ENCODE peak calls at places on chromosomes 7 and 10, in five cellular contexts. H is AG08395, U is left cardiac atrium, W is cardiac fibroblast, X is anterior cingulate cortex. P is an unnamed sample.

GRCh38 chr7:45259227-45259596 is 101.6 kb downstream of the RAMP3 start:
- DNase-seq in X (no peak), W (no peak), H (no peak), U (no peak), P (no peak)

GRCh38 chr7:20220293-20220755 is 3.1 kb upstream of the MACC1 start:
- DNase-seq in H (no peak), U (no peak), W (no peak), X (no peak), P (no peak)

GRCh38 chr10:119395287-119396007 is 147.1 kb downstream of the RGS10 start:
- DNase-seq in U (peak), H (no peak), W (peak), X (peak), P (no peak)

GRCh38 chr7:65216469-65216868 is 157.2 kb upstream of the ZNF92 start:
- DNase-seq in H (no peak), X (no peak), W (peak), U (peak), P (no peak)

GRCh38 chr7:147153571-147153970 is 1037.0 kb downstream of the CNTNAP2 start:
- DNase-seq in H (no peak), W (no peak), U (no peak), X (no peak), P (no peak)

GRCh38 chr10:89032141-89032814 is 41.7 kb downstream of the FAS start:
- DNase-seq in X (no peak), W (peak), U (no peak), H (peak), P (peak)

GRCh38 chr7:113320419-113320818 is 202.1 kb upstream of the SMIM30 start:
- DNase-seq in U (no peak), W (no peak), H (no peak), X (no peak), P (no peak)

GRCh38 chr10:80289451-80290287 is at the start of gene MAT1A:
- DNase-seq in X (no peak), W (peak), U (no peak), H (no peak), P (peak)

GRCh38 chr10:100186813-100187212 is 984 bp upstream of the ERLIN1 start:
- DNase-seq in W (no peak), H (no peak), U (no peak), X (no peak), P (no peak)

GRCh38 chr10:69397972-69398371 is 18.7 kb downstream of the TACR2 start:
- DNase-seq in U (no peak), X (no peak), H (no peak), W (peak), P (no peak)

GRCh38 chr10:119524720-119525070 is 17.8 kb downstream of the RGS10 start:
- DNase-seq in U (no peak), X (no peak), W (no peak), H (no peak), P (no peak)

GRCh38 chr7:129417073-129417472 is 17.2 kb upstream of the STRIP2 start:
- DNase-seq in H (no peak), U (no peak), W (no peak), X (no peak), P (no peak)

GRCh38 chr10:69179089-69179742 is 818 bp upstream of the SUPV3L1 start:
- DNase-seq in W (no peak), X (peak), H (peak), U (no peak), P (peak)